ENCODE peak calls at places on chromosomes 4 and X, in seven cellular contexts. One of them, this sample, is unnamed.

GRCh38 chrX:103716967-103717366 is 6.3 kb downstream of the TMEM31 start:
- DNase-seq in NCI-H524: no peak
- DNase-seq in heart right ventricle: no peak
- DNase-seq in aorta: no peak
- DNase-seq in stimulated activated CD8-positive, alpha-beta memory T cell treated with anti-CD3 and anti-CD28 coated beads, Interleukin-7, amount 100 ng/mL, for 1 hour: no peak
- DNase-seq in substantia nigra: no peak
- DNase-seq in posterior cingulate gyrus: no peak
- DNase-seq in this sample: no peak

GRCh38 chr4:152586668-152587067 is 50.8 kb upstream of the FBXW7 start:
- DNase-seq in NCI-H524: no peak
- DNase-seq in heart right ventricle: no peak
- DNase-seq in aorta: no peak
- DNase-seq in stimulated activated CD8-positive, alpha-beta memory T cell treated with anti-CD3 and anti-CD28 coated beads, Interleukin-7, amount 100 ng/mL, for 1 hour: no peak
- DNase-seq in substantia nigra: no peak
- DNase-seq in posterior cingulate gyrus: no peak
- DNase-seq in this sample: no peak

GRCh38 chr4:150126880-150127236 is 48.6 kb downstream of the DCLK2 start:
- DNase-seq in NCI-H524: no peak
- DNase-seq in heart right ventricle: no peak
- DNase-seq in aorta: no peak
- DNase-seq in stimulated activated CD8-positive, alpha-beta memory T cell treated with anti-CD3 and anti-CD28 coated beads, Interleukin-7, amount 100 ng/mL, for 1 hour: no peak
- DNase-seq in substantia nigra: no peak
- DNase-seq in posterior cingulate gyrus: no peak
- DNase-seq in this sample: no peak

GRCh38 chr4:41145571-41146078 is 68.7 kb downstream of the APBB2 start:
- DNase-seq in NCI-H524: no peak
- DNase-seq in heart right ventricle: no peak
- DNase-seq in aorta: no peak
- DNase-seq in stimulated activated CD8-positive, alpha-beta memory T cell treated with anti-CD3 and anti-CD28 coated beads, Interleukin-7, amount 100 ng/mL, for 1 hour: no peak
- DNase-seq in substantia nigra: no peak
- DNase-seq in posterior cingulate gyrus: no peak
- DNase-seq in this sample: no peak

GRCh38 chr4:164937576-164938270 is 39.7 kb downstream of the TRIM61 start:
- DNase-seq in NCI-H524: peak; percentile 1
- DNase-seq in heart right ventricle: no peak
- DNase-seq in aorta: no peak
- DNase-seq in stimulated activated CD8-positive, alpha-beta memory T cell treated with anti-CD3 and anti-CD28 coated beads, Interleukin-7, amount 100 ng/mL, for 1 hour: no peak
- DNase-seq in substantia nigra: peak; percentile 2
- DNase-seq in posterior cingulate gyrus: no peak
- DNase-seq in this sample: peak; percentile 35

GRCh38 chr4:55947254-55947882 is 1.4 kb upstream of the CEP135 start:
- DNase-seq in NCI-H524: no peak
- DNase-seq in heart right ventricle: no peak
- DNase-seq in aorta: no peak
- DNase-seq in stimulated activated CD8-positive, alpha-beta memory T cell treated with anti-CD3 and anti-CD28 coated beads, Interleukin-7, amount 100 ng/mL, for 1 hour: no peak
- DNase-seq in substantia nigra: no peak
- DNase-seq in posterior cingulate gyrus: no peak
- DNase-seq in this sample: no peak

GRCh38 chr4:129578336-129578735 is 482.4 kb downstream of the C4orf33 start:
- DNase-seq in NCI-H524: no peak
- DNase-seq in heart right ventricle: no peak
- DNase-seq in aorta: no peak
- DNase-seq in stimulated activated CD8-positive, alpha-beta memory T cell treated with anti-CD3 and anti-CD28 coated beads, Interleukin-7, amount 100 ng/mL, for 1 hour: no peak
- DNase-seq in substantia nigra: no peak
- DNase-seq in posterior cingulate gyrus: no peak
- DNase-seq in this sample: no peak

GRCh38 chr4:91826186-91826585 is 477.6 kb upstream of the GRID2 start:
- DNase-seq in NCI-H524: no peak
- DNase-seq in heart right ventricle: no peak
- DNase-seq in aorta: no peak
- DNase-seq in stimulated activated CD8-positive, alpha-beta memory T cell treated with anti-CD3 and anti-CD28 coated beads, Interleukin-7, amount 100 ng/mL, for 1 hour: no peak
- DNase-seq in substantia nigra: no peak
- DNase-seq in posterior cingulate gyrus: no peak
- DNase-seq in this sample: no peak

GRCh38 chr4:59597536-59598232 is 1602.4 kb upstream of the ADGRL3 start:
- DNase-seq in NCI-H524: no peak
- DNase-seq in heart right ventricle: no peak
- DNase-seq in aorta: no peak
- DNase-seq in stimulated activated CD8-positive, alpha-beta memory T cell treated with anti-CD3 and anti-CD28 coated beads, Interleukin-7, amount 100 ng/mL, for 1 hour: no peak
- DNase-seq in substantia nigra: peak; percentile 61
- DNase-seq in posterior cingulate gyrus: no peak
- DNase-seq in this sample: no peak

GRCh38 chrX:40947276-40947675 is 138.0 kb upstream of the USP9X start:
- DNase-seq in NCI-H524: no peak
- DNase-seq in heart right ventricle: no peak
- DNase-seq in aorta: no peak
- DNase-seq in stimulated activated CD8-positive, alpha-beta memory T cell treated with anti-CD3 and anti-CD28 coated beads, Interleukin-7, amount 100 ng/mL, for 1 hour: no peak
- DNase-seq in substantia nigra: no peak
- DNase-seq in posterior cingulate gyrus: no peak
- DNase-seq in this sample: no peak

GRCh38 chr4:2340272-2341061 is 78.0 kb downstream of the ZFYVE28 start:
- DNase-seq in NCI-H524: no peak
- DNase-seq in heart right ventricle: no peak
- DNase-seq in aorta: peak; percentile 62
- DNase-seq in stimulated activated CD8-positive, alpha-beta memory T cell treated with anti-CD3 and anti-CD28 coated beads, Interleukin-7, amount 100 ng/mL, for 1 hour: no peak
- DNase-seq in substantia nigra: no peak
- DNase-seq in posterior cingulate gyrus: peak; percentile 77
- DNase-seq in this sample: no peak

GRCh38 chr4:109263721-109264120 is 38.7 kb downstream of the COL25A1 start:
- DNase-seq in NCI-H524: no peak
- DNase-seq in heart right ventricle: no peak
- DNase-seq in aorta: no peak
- DNase-seq in stimulated activated CD8-positive, alpha-beta memory T cell treated with anti-CD3 and anti-CD28 coated beads, Interleukin-7, amount 100 ng/mL, for 1 hour: no peak
- DNase-seq in substantia nigra: no peak
- DNase-seq in posterior cingulate gyrus: no peak
- DNase-seq in this sample: no peak

GRCh38 chr4:8709050-8709728 is 116.6 kb downstream of the CPZ start:
- DNase-seq in NCI-H524: no peak
- DNase-seq in heart right ventricle: no peak
- DNase-seq in aorta: peak; percentile 26
- DNase-seq in stimulated activated CD8-positive, alpha-beta memory T cell treated with anti-CD3 and anti-CD28 coated beads, Interleukin-7, amount 100 ng/mL, for 1 hour: no peak
- DNase-seq in substantia nigra: no peak
- DNase-seq in posterior cingulate gyrus: no peak
- DNase-seq in this sample: no peak

GRCh38 chr4:69860007-69860406 is at the start of gene SULT1E1:
- DNase-seq in NCI-H524: no peak
- DNase-seq in heart right ventricle: no peak
- DNase-seq in aorta: no peak
- DNase-seq in stimulated activated CD8-positive, alpha-beta memory T cell treated with anti-CD3 and anti-CD28 coated beads, Interleukin-7, amount 100 ng/mL, for 1 hour: no peak
- DNase-seq in substantia nigra: no peak
- DNase-seq in posterior cingulate gyrus: no peak
- DNase-seq in this sample: no peak

GRCh38 chr4:184899261-184900134 is 73.7 kb upstream of the ACSL1 start:
- DNase-seq in NCI-H524: no peak
- DNase-seq in heart right ventricle: no peak
- DNase-seq in aorta: no peak
- DNase-seq in stimulated activated CD8-positive, alpha-beta memory T cell treated with anti-CD3 and anti-CD28 coated beads, Interleukin-7, amount 100 ng/mL, for 1 hour: no peak
- DNase-seq in substantia nigra: no peak
- DNase-seq in posterior cingulate gyrus: no peak
- DNase-seq in this sample: no peak

GRCh38 chr4:88457307-88458090 is 580 bp downstream of the HERC5 start:
- DNase-seq in NCI-H524: peak; percentile 6
- DNase-seq in heart right ventricle: peak; percentile 20
- DNase-seq in aorta: peak; percentile 86
- DNase-seq in stimulated activated CD8-positive, alpha-beta memory T cell treated with anti-CD3 and anti-CD28 coated beads, Interleukin-7, amount 100 ng/mL, for 1 hour: no peak
- DNase-seq in substantia nigra: no peak
- DNase-seq in posterior cingulate gyrus: peak; percentile 81
- DNase-seq in this sample: peak; percentile 42

GRCh38 chr4:34417160-34417559 is 1827.2 kb downstream of the ARAP2 start:
- DNase-seq in NCI-H524: peak; percentile 17
- DNase-seq in heart right ventricle: no peak
- DNase-seq in aorta: no peak
- DNase-seq in stimulated activated CD8-positive, alpha-beta memory T cell treated with anti-CD3 and anti-CD28 coated beads, Interleukin-7, amount 100 ng/mL, for 1 hour: no peak
- DNase-seq in substantia nigra: no peak
- DNase-seq in posterior cingulate gyrus: peak; percentile 33
- DNase-seq in this sample: no peak

GRCh38 chr4:129264008-129264657 is 168.2 kb downstream of the C4orf33 start:
- DNase-seq in NCI-H524: no peak
- DNase-seq in heart right ventricle: no peak
- DNase-seq in aorta: no peak
- DNase-seq in stimulated activated CD8-positive, alpha-beta memory T cell treated with anti-CD3 and anti-CD28 coated beads, Interleukin-7, amount 100 ng/mL, for 1 hour: no peak
- DNase-seq in substantia nigra: no peak
- DNase-seq in posterior cingulate gyrus: no peak
- DNase-seq in this sample: no peak

GRCh38 chr4:132691668-132692067 is 457.4 kb upstream of the PCDH10 start:
- DNase-seq in NCI-H524: no peak
- DNase-seq in heart right ventricle: no peak
- DNase-seq in aorta: no peak
- DNase-seq in stimulated activated CD8-positive, alpha-beta memory T cell treated with anti-CD3 and anti-CD28 coated beads, Interleukin-7, amount 100 ng/mL, for 1 hour: no peak
- DNase-seq in substantia nigra: no peak
- DNase-seq in posterior cingulate gyrus: no peak
- DNase-seq in this sample: no peak

GRCh38 chr4:7254736-7255487 is 62.6 kb downstream of the SORCS2 start:
- DNase-seq in NCI-H524: peak; percentile 61
- DNase-seq in heart right ventricle: peak; percentile 25
- DNase-seq in aorta: no peak
- DNase-seq in stimulated activated CD8-positive, alpha-beta memory T cell treated with anti-CD3 and anti-CD28 coated beads, Interleukin-7, amount 100 ng/mL, for 1 hour: no peak
- DNase-seq in substantia nigra: no peak
- DNase-seq in posterior cingulate gyrus: peak; percentile 51
- DNase-seq in this sample: peak; percentile 41

GRCh38 chrX:6981718-6982406 is 165.7 kb upstream of the STS start:
- DNase-seq in NCI-H524: no peak
- DNase-seq in heart right ventricle: no peak
- DNase-seq in aorta: no peak
- DNase-seq in stimulated activated CD8-positive, alpha-beta memory T cell treated with anti-CD3 and anti-CD28 coated beads, Interleukin-7, amount 100 ng/mL, for 1 hour: no peak
- DNase-seq in substantia nigra: no peak
- DNase-seq in posterior cingulate gyrus: no peak
- DNase-seq in this sample: no peak

GRCh38 chr4:3796960-3797359 is 30.8 kb downstream of the ADRA2C start:
- DNase-seq in NCI-H524: no peak
- DNase-seq in heart right ventricle: no peak
- DNase-seq in aorta: no peak
- DNase-seq in stimulated activated CD8-positive, alpha-beta memory T cell treated with anti-CD3 and anti-CD28 coated beads, Interleukin-7, amount 100 ng/mL, for 1 hour: no peak
- DNase-seq in substantia nigra: no peak
- DNase-seq in posterior cingulate gyrus: no peak
- DNase-seq in this sample: no peak

GRCh38 chrX:47198687-47199080 is 5.1 kb downstream of the UBA1 start:
- DNase-seq in NCI-H524: no peak
- DNase-seq in heart right ventricle: no peak
- DNase-seq in aorta: no peak
- DNase-seq in stimulated activated CD8-positive, alpha-beta memory T cell treated with anti-CD3 and anti-CD28 coated beads, Interleukin-7, amount 100 ng/mL, for 1 hour: no peak
- DNase-seq in substantia nigra: no peak
- DNase-seq in posterior cingulate gyrus: peak; percentile 47
- DNase-seq in this sample: no peak

GRCh38 chr4:11769425-11769824 is 340.7 kb upstream of the HS3ST1 start:
- DNase-seq in NCI-H524: no peak
- DNase-seq in heart right ventricle: peak; percentile 13
- DNase-seq in aorta: no peak
- DNase-seq in stimulated activated CD8-positive, alpha-beta memory T cell treated with anti-CD3 and anti-CD28 coated beads, Interleukin-7, amount 100 ng/mL, for 1 hour: no peak
- DNase-seq in substantia nigra: no peak
- DNase-seq in posterior cingulate gyrus: no peak
- DNase-seq in this sample: no peak

GRCh38 chrX:24228596-24228995 is 79.1 kb downstream of the ZFX start:
- DNase-seq in NCI-H524: no peak
- DNase-seq in heart right ventricle: no peak
- DNase-seq in aorta: no peak
- DNase-seq in stimulated activated CD8-positive, alpha-beta memory T cell treated with anti-CD3 and anti-CD28 coated beads, Interleukin-7, amount 100 ng/mL, for 1 hour: no peak
- DNase-seq in substantia nigra: no peak
- DNase-seq in posterior cingulate gyrus: no peak
- DNase-seq in this sample: no peak

GRCh38 chr4:146932111-146932510 is 13.6 kb downstream of the TTC29 start:
- DNase-seq in NCI-H524: no peak
- DNase-seq in heart right ventricle: no peak
- DNase-seq in aorta: no peak
- DNase-seq in stimulated activated CD8-positive, alpha-beta memory T cell treated with anti-CD3 and anti-CD28 coated beads, Interleukin-7, amount 100 ng/mL, for 1 hour: no peak
- DNase-seq in substantia nigra: no peak
- DNase-seq in posterior cingulate gyrus: no peak
- DNase-seq in this sample: no peak

GRCh38 chrX:97399400-97399799 is 515.7 kb downstream of the RPA4 start:
- DNase-seq in NCI-H524: no peak
- DNase-seq in heart right ventricle: no peak
- DNase-seq in aorta: no peak
- DNase-seq in stimulated activated CD8-positive, alpha-beta memory T cell treated with anti-CD3 and anti-CD28 coated beads, Interleukin-7, amount 100 ng/mL, for 1 hour: no peak
- DNase-seq in substantia nigra: no peak
- DNase-seq in posterior cingulate gyrus: no peak
- DNase-seq in this sample: no peak

GRCh38 chr4:80221161-80221560 is 23.9 kb downstream of the PRDM8 start:
- DNase-seq in NCI-H524: peak; percentile 8
- DNase-seq in heart right ventricle: no peak
- DNase-seq in aorta: no peak
- DNase-seq in stimulated activated CD8-positive, alpha-beta memory T cell treated with anti-CD3 and anti-CD28 coated beads, Interleukin-7, amount 100 ng/mL, for 1 hour: no peak
- DNase-seq in substantia nigra: no peak
- DNase-seq in posterior cingulate gyrus: no peak
- DNase-seq in this sample: no peak

GRCh38 chr4:20687894-20688293 is 12.4 kb upstream of the PACRGL start:
- DNase-seq in NCI-H524: no peak
- DNase-seq in heart right ventricle: no peak
- DNase-seq in aorta: no peak
- DNase-seq in stimulated activated CD8-positive, alpha-beta memory T cell treated with anti-CD3 and anti-CD28 coated beads, Interleukin-7, amount 100 ng/mL, for 1 hour: no peak
- DNase-seq in substantia nigra: no peak
- DNase-seq in posterior cingulate gyrus: no peak
- DNase-seq in this sample: no peak

This sample was measured in WERI-Rb-1.